ENCODE peak calls at places on chromosome 5, in seven cellular contexts. One of them, this sample, is unnamed.

GRCh38 chr5:96875805-96876291 is 452 bp upstream of the ERAP2 start:
- DNase-seq in OCI-LY7: peak
- DNase-seq in MCF 10A: no peak
- DNase-seq in endothelial cell of umbilical vein: no peak
- DNase-seq in thoracic aorta: no peak
- DNase-seq in omental fat pad: no peak
- DNase-seq in natural killer cell: no peak
- DNase-seq in this sample: no peak

GRCh38 chr5:149168276-149168675 is 27.0 kb downstream of the ABLIM3 start:
- DNase-seq in endothelial cell of umbilical vein: no peak
- DNase-seq in OCI-LY7: no peak
- DNase-seq in omental fat pad: no peak
- DNase-seq in natural killer cell: no peak
- DNase-seq in MCF 10A: no peak
- DNase-seq in thoracic aorta: no peak
- DNase-seq in this sample: no peak

GRCh38 chr5:103519550-103519949 is 43.0 kb downstream of the NUDT12 start:
- DNase-seq in natural killer cell: no peak
- DNase-seq in omental fat pad: no peak
- DNase-seq in endothelial cell of umbilical vein: no peak
- DNase-seq in MCF 10A: peak
- DNase-seq in thoracic aorta: no peak
- DNase-seq in OCI-LY7: no peak
- DNase-seq in this sample: no peak

GRCh38 chr5:132446621-132447020 is 44.0 kb downstream of the IRF1 start:
- DNase-seq in omental fat pad: no peak
- DNase-seq in MCF 10A: peak
- DNase-seq in natural killer cell: peak
- DNase-seq in endothelial cell of umbilical vein: peak
- DNase-seq in thoracic aorta: no peak
- DNase-seq in OCI-LY7: no peak
- DNase-seq in this sample: no peak

GRCh38 chr5:61860978-61861377 is 445.0 kb upstream of the KIF2A start:
- DNase-seq in natural killer cell: no peak
- DNase-seq in OCI-LY7: no peak
- DNase-seq in endothelial cell of umbilical vein: no peak
- DNase-seq in omental fat pad: no peak
- DNase-seq in thoracic aorta: no peak
- DNase-seq in MCF 10A: no peak
- DNase-seq in this sample: no peak

GRCh38 chr5:168987540-168988300 is 313.2 kb downstream of the SLIT3 start:
- DNase-seq in endothelial cell of umbilical vein: peak
- DNase-seq in omental fat pad: peak
- DNase-seq in MCF 10A: peak
- DNase-seq in thoracic aorta: peak
- DNase-seq in OCI-LY7: peak
- DNase-seq in natural killer cell: peak
- DNase-seq in this sample: peak

GRCh38 chr5:40518511-40518917 is 161.2 kb upstream of the PTGER4 start:
- DNase-seq in endothelial cell of umbilical vein: no peak
- DNase-seq in OCI-LY7: no peak
- DNase-seq in omental fat pad: no peak
- DNase-seq in thoracic aorta: no peak
- DNase-seq in MCF 10A: peak
- DNase-seq in natural killer cell: no peak
- DNase-seq in this sample: no peak

GRCh38 chr5:151414536-151414935 is 32.9 kb upstream of the SLC36A1 start:
- DNase-seq in endothelial cell of umbilical vein: no peak
- DNase-seq in OCI-LY7: no peak
- DNase-seq in thoracic aorta: no peak
- DNase-seq in omental fat pad: no peak
- DNase-seq in MCF 10A: no peak
- DNase-seq in natural killer cell: no peak
- DNase-seq in this sample: no peak

GRCh38 chr5:145557345-145557744 is 277.8 kb downstream of the PRELID2 start:
- DNase-seq in natural killer cell: no peak
- DNase-seq in thoracic aorta: no peak
- DNase-seq in omental fat pad: no peak
- DNase-seq in MCF 10A: no peak
- DNase-seq in endothelial cell of umbilical vein: no peak
- DNase-seq in OCI-LY7: no peak
- DNase-seq in this sample: no peak

GRCh38 chr5:154481584-154482381 is 3.8 kb upstream of the HAND1 start:
- DNase-seq in natural killer cell: no peak
- DNase-seq in OCI-LY7: no peak
- DNase-seq in MCF 10A: no peak
- DNase-seq in omental fat pad: no peak
- DNase-seq in endothelial cell of umbilical vein: no peak
- DNase-seq in thoracic aorta: no peak
- DNase-seq in this sample: no peak

GRCh38 chr5:118956727-118957126 is 31.6 kb downstream of the DTWD2 start:
- DNase-seq in OCI-LY7: peak
- DNase-seq in natural killer cell: no peak
- DNase-seq in MCF 10A: peak
- DNase-seq in endothelial cell of umbilical vein: peak
- DNase-seq in omental fat pad: no peak
- DNase-seq in thoracic aorta: no peak
- DNase-seq in this sample: no peak

GRCh38 chr5:963310-963672 is 45.3 kb upstream of the NKD2 start:
- DNase-seq in natural killer cell: no peak
- DNase-seq in thoracic aorta: no peak
- DNase-seq in OCI-LY7: no peak
- DNase-seq in MCF 10A: no peak
- DNase-seq in endothelial cell of umbilical vein: no peak
- DNase-seq in omental fat pad: no peak
- DNase-seq in this sample: no peak

GRCh38 chr5:962386-962785 is 46.2 kb upstream of the NKD2 start:
- DNase-seq in natural killer cell: no peak
- DNase-seq in thoracic aorta: no peak
- DNase-seq in endothelial cell of umbilical vein: no peak
- DNase-seq in omental fat pad: no peak
- DNase-seq in MCF 10A: no peak
- DNase-seq in OCI-LY7: no peak
- DNase-seq in this sample: no peak

GRCh38 chr5:962801-963200 is 45.8 kb upstream of the NKD2 start:
- DNase-seq in OCI-LY7: no peak
- DNase-seq in thoracic aorta: no peak
- DNase-seq in endothelial cell of umbilical vein: no peak
- DNase-seq in omental fat pad: no peak
- DNase-seq in natural killer cell: no peak
- DNase-seq in MCF 10A: no peak
- DNase-seq in this sample: no peak

GRCh38 chr5:964821-965220 is 43.8 kb upstream of the NKD2 start:
- DNase-seq in thoracic aorta: no peak
- DNase-seq in endothelial cell of umbilical vein: no peak
- DNase-seq in OCI-LY7: no peak
- DNase-seq in omental fat pad: no peak
- DNase-seq in MCF 10A: no peak
- DNase-seq in natural killer cell: no peak
- DNase-seq in this sample: no peak

GRCh38 chr5:963673-964531 is 44.7 kb upstream of the NKD2 start:
- DNase-seq in OCI-LY7: no peak
- DNase-seq in endothelial cell of umbilical vein: no peak
- DNase-seq in MCF 10A: no peak
- DNase-seq in thoracic aorta: no peak
- DNase-seq in omental fat pad: no peak
- DNase-seq in natural killer cell: peak
- DNase-seq in this sample: no peak
- TF ChIP-seq CTCF in OCI-LY7: no peak
- TF ChIP-seq CTCF in endothelial cell of umbilical vein: no peak
- TF ChIP-seq CTCF in MCF 10A: no peak
- TF ChIP-seq CTCF in thoracic aorta: no peak
- TF ChIP-seq CTCF in omental fat pad: no peak
- TF ChIP-seq CTCF in natural killer cell: no peak
- TF ChIP-seq CTCF in this sample: no peak

DNA sequence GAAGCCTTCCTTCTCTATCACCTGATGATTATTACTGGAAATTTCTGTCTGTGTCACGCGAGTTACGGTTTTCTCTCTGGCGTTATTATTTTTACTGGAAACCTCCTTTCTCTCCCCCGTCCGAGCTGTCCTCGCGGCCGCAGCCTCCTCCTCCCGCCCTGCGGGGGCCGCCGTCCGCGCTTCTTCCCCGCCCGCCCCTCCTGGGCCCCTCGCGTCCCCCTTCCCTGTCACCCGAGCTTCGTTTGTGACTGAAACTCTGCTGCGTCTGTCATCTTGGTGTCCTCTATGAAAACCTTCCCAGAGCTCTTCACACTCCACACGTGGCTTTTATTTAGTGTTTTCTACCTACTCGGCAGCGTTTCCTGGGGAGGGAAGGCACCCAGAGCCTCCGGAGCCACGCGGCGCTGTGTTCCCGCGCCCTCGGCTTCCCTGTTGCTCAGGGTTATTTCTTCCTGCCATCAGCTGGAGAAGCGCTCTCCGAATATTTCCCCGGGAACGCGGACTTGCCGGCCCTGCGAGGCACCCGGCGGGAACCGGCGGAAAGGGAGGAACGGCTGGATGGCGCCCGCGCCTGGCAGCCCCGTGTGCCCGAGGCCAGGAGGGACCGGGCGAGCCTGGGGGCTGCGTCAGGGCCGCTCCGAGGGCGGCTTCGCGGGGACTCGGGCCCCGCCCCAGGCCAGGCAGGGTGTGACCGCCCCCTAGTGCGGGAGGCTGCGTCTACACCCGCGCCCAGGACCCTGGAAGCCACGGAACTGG is 33.9 kb downstream of the TRIP13 start:
- DNase-seq in MCF 10A: no peak
- DNase-seq in endothelial cell of umbilical vein: peak
- DNase-seq in natural killer cell: no peak
- DNase-seq in thoracic aorta: no peak
- DNase-seq in OCI-LY7: no peak
- DNase-seq in omental fat pad: no peak
- DNase-seq in this sample: peak
- TF ChIP-seq CTCF in MCF 10A: no peak
- TF ChIP-seq CTCF in endothelial cell of umbilical vein: peak
- TF ChIP-seq CTCF in natural killer cell: no peak
- TF ChIP-seq CTCF in thoracic aorta: no peak
- TF ChIP-seq CTCF in OCI-LY7: no peak
- TF ChIP-seq CTCF in omental fat pad: no peak
- TF ChIP-seq CTCF in this sample: peak

GRCh38 chr5:54638090-54638489 is 120.5 kb downstream of the SNX18 start:
- DNase-seq in thoracic aorta: no peak
- DNase-seq in MCF 10A: no peak
- DNase-seq in endothelial cell of umbilical vein: no peak
- DNase-seq in natural killer cell: no peak
- DNase-seq in OCI-LY7: no peak
- DNase-seq in omental fat pad: no peak
- DNase-seq in this sample: no peak
- TF ChIP-seq CTCF in thoracic aorta: no peak
- TF ChIP-seq CTCF in MCF 10A: no peak
- TF ChIP-seq CTCF in endothelial cell of umbilical vein: no peak
- TF ChIP-seq CTCF in natural killer cell: no peak
- TF ChIP-seq CTCF in OCI-LY7: no peak
- TF ChIP-seq CTCF in omental fat pad: no peak
- TF ChIP-seq CTCF in this sample: no peak

GRCh38 chr5:55714339-55714738 is 2.2 kb upstream of the SLC38A9 start:
- DNase-seq in endothelial cell of umbilical vein: no peak
- DNase-seq in omental fat pad: no peak
- DNase-seq in MCF 10A: peak
- DNase-seq in natural killer cell: no peak
- DNase-seq in thoracic aorta: no peak
- DNase-seq in OCI-LY7: no peak
- DNase-seq in this sample: no peak
- TF ChIP-seq CTCF in endothelial cell of umbilical vein: no peak
- TF ChIP-seq CTCF in omental fat pad: no peak
- TF ChIP-seq CTCF in MCF 10A: no peak
- TF ChIP-seq CTCF in natural killer cell: no peak
- TF ChIP-seq CTCF in thoracic aorta: no peak
- TF ChIP-seq CTCF in OCI-LY7: no peak
- TF ChIP-seq CTCF in this sample: no peak